ENCODE peak calls at places on chromosomes 4 and X, in five cellular contexts. L is NCI-H460, K is HT1080, Y is AG04450, G is T-helper 17 cell. H is an unnamed sample.

GRCh38 chr4:73439991-73440390 is 4.0 kb downstream of the AFP start:
- DNase-seq in G (no peak), Y (no peak), K (no peak), L (no peak), H (no peak)

GRCh38 chr4:108830509-108831244 is 67.8 kb upstream of the ETNPPL start:
- DNase-seq in L (no peak), K (no peak), G (no peak), Y (no peak), H (no peak)

GRCh38 chr4:154014401-154015105 is 225.7 kb upstream of the SFRP2 start:
- DNase-seq in G (no peak), L (no peak), K (no peak), Y (no peak), H (no peak)

GRCh38 chr4:71863457-71863856 is 79.6 kb upstream of the GC start:
- DNase-seq in L (no peak), Y (no peak), K (no peak), G (no peak), H (no peak)

GRCh38 chr4:4593596-4593995 is 51.7 kb upstream of the STX18 start:
- DNase-seq in Y (no peak), L (no peak), G (no peak), K (no peak), H (no peak)

GRCh38 chrX:100409316-100410082 is 574 bp downstream of the PCDH19 start:
- DNase-seq in L (no peak), Y (no peak), K (no peak), G (no peak), H (no peak)

GRCh38 chr4:41160010-41160789 is 54.1 kb downstream of the APBB2 start:
- DNase-seq in K (peak), Y (no peak), G (no peak), L (no peak), H (peak)

GRCh38 chr4:38868055-38868965 is 704 bp downstream of the FAM114A1 start:
- DNase-seq in Y (no peak), G (no peak), L (no peak), K (no peak), H (no peak)

GRCh38 chrX:13197961-13198761 is 121.7 kb downstream of the ATXN3L start:
- DNase-seq in L (no peak), G (no peak), K (no peak), Y (no peak), H (peak)

GRCh38 chr4:133143775-133144430 is 5.2 kb upstream of the PCDH10 start:
- DNase-seq in K (no peak), Y (no peak), L (no peak), G (no peak), H (no peak)

GRCh38 chr4:181956502-181956901 is 286.7 kb upstream of the TENM3 start:
- DNase-seq in G (no peak), Y (no peak), L (no peak), K (no peak), H (no peak)

GRCh38 chr4:140163029-140163810 is 9.2 kb upstream of the MAML3 start:
- DNase-seq in G (no peak), L (no peak), Y (no peak), K (peak), H (no peak)

GRCh38 chr4:8916251-8916913 is 44.7 kb upstream of the HMX1 start:
- DNase-seq in L (no peak), K (no peak), G (no peak), Y (no peak), H (no peak)

GRCh38 chr4:183823394-183823793 is 81.7 kb upstream of the STOX2 start:
- DNase-seq in K (peak), L (no peak), Y (no peak), G (no peak), H (peak)

GRCh38 chr4:128271551-128271950 is 16.1 kb downstream of the PGRMC2 start:
- DNase-seq in Y (no peak), L (no peak), G (no peak), K (no peak), H (no peak)

GRCh38 chrX:45524296-45524695 is 323.6 kb upstream of the DIPK2B start:
- DNase-seq in G (no peak), Y (peak), K (no peak), L (no peak), H (peak)

GRCh38 chrX:39688576-39689373 is 409.0 kb downstream of the BCOR start:
- DNase-seq in Y (no peak), K (no peak), G (no peak), L (peak), H (peak)

GRCh38 chr4:81737865-81738559 is 266.3 kb upstream of the RASGEF1B start:
- DNase-seq in K (no peak), Y (no peak), L (no peak), G (no peak), H (no peak)

GRCh38 chr4:144113546-144113945 is 27.0 kb downstream of the GYPA start:
- DNase-seq in Y (no peak), K (no peak), L (no peak), G (no peak), H (no peak)

GRCh38 chrX:16240231-16240905 is 73.1 kb downstream of the MAGEB17 start:
- DNase-seq in G (no peak), Y (no peak), K (no peak), L (no peak), H (no peak)

GRCh38 chr4:180028682-180029081 is 2214.5 kb upstream of the TENM3 start:
- DNase-seq in Y (peak), L (peak), G (no peak), K (peak), H (peak)

GRCh38 chr4:13525606-13526281 is 18.6 kb downstream of the NKX3-2 start:
- DNase-seq in L (no peak), G (no peak), K (no peak), Y (no peak), H (no peak)

GRCh38 chr4:186953601-186954260 is 230.1 kb upstream of the FAT1 start:
- DNase-seq in Y (no peak), K (peak), L (no peak), G (no peak), H (no peak)

GRCh38 chrX:24799078-24799477 is 105.4 kb downstream of the POLA1 start:
- DNase-seq in L (no peak), G (no peak), Y (no peak), K (no peak), H (no peak)

H was measured in PC-3.